ENCODE peak calls at places on chromosomes 13 and 19, in five cellular contexts. E is MM.1S, R is GM23338, I is SK-N-SH, Z is PC-3. U is an unnamed sample. For H3F3A, the result is how much of the 10 kb centered on the place peaks cover.

GRCh38 chr13:21528616-21529015 is 69.5 kb upstream of the ZDHHC20 start:
- DNase-seq in E (no peak), R (no peak), I (no peak), Z (peak), U (no peak)

GRCh38 chr19:46546194-46546896 is 50.7 kb upstream of the PNMA8B start:
- DNase-seq in E (no peak), R (peak), I (peak), Z (peak), U (peak)

GRCh38 chr13:19075418-19075817 is 106.2 kb downstream of the TUBA3C start:
- DNase-seq in E (no peak), R (no peak), I (no peak), Z (no peak), U (no peak)

GRCh38 chr19:49930483-49931011 is 1.2 kb upstream of the NUP62 start:
- DNase-seq in E (no peak), R (peak), I (no peak), Z (peak), U (no peak)

GRCh38 chr13:30847697-30848307 is 58.3 kb upstream of the MEDAG start:
- DNase-seq in E (no peak), R (no peak), I (no peak), Z (no peak), U (no peak)

GRCh38 chr13:52048516-52048915 is 24.0 kb downstream of the UTP14C start:
- DNase-seq in E (no peak), R (no peak), I (no peak), Z (no peak), U (no peak)

GRCh38 chr19:41302624-41303351 is 7.2 kb upstream of the CCDC97 start:
- DNase-seq in E (no peak), R (no peak), I (no peak), Z (no peak), U (no peak)

GRCh38 chr13:62302341-62302740 is 886.7 kb upstream of the PCDH20 start:
- DNase-seq in E (no peak), R (no peak), I (no peak), Z (peak), U (no peak)

GRCh38 chr19:23377276-23377675 is 18.0 kb downstream of the ZNF91 start:
- DNase-seq in E (no peak), R (no peak), I (no peak), Z (no peak), U (no peak)

GRCh38 chr19:56837892-56838679 is 2.4 kb downstream of the PEG3 start:
- DNase-seq in E (no peak), R (no peak), I (peak), Z (peak), U (no peak)
- TF ChIP-seq CTCF in E (no peak), R (no peak), I (peak), Z (peak), U (no peak)

GRCh38 chr13:93502071-93502470 is 275.5 kb downstream of the GPC6 start:
- DNase-seq in E (no peak), R (no peak), I (no peak), Z (no peak), U (no peak)

GRCh38 chr13:93511011-93511410 is 284.4 kb downstream of the GPC6 start:
- DNase-seq in E (no peak), R (no peak), I (no peak), Z (no peak), U (no peak)

GRCh38 chr13:93502987-93503386 is 276.4 kb downstream of the GPC6 start:
- DNase-seq in E (no peak), R (no peak), I (no peak), Z (no peak), U (no peak)

DNA sequence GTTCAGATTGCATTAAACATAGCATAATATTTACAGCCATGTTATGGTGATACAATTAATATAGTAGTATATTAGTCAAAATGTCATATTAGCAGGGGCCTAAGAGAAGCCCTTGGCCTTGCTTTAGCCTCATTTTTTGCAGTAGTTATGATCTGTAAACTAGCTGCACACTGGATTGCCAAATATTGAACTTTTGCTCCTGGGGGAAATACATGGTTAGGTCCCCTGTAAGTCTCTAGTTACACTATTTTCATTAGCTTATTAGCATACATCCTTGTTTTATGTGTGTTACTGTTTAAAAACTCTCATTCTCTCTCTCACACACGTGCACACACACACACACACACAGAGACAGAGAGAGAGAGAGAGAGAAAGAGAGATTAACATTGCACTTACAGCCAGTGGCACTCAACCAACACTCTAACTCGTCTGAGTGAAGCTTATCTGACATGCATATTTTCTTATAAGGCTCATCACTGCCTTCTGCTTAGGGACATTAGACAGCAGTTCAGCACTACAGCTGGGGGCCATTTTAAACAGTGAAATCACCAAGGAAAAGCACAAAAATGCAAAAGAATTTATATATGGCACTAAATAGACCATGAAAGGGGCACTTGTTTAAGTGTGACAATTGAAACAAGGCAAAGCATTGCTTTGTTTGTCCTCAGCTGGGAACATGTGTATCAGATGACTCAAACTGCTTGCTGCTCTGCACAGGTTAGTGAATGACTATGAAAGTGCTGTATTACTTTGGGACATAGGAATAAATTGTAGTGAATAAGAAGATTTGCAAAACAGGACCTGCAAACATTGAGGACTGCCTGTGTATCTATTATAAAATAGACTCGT is 278.7 kb downstream of the GPC6 start:
- DNase-seq in E (no peak), R (no peak), I (no peak), Z (peak), U (no peak)
- H2AFZ ChIP-seq in E (no peak), R (no peak), I (no peak), Z (no peak), U (no peak)

GRCh38 chr19:3978145-3978544 is 7.1 kb downstream of the EEF2 start:
- DNase-seq in E (no peak), R (no peak), I (no peak), Z (no peak), U (no peak)

GRCh38 chr19:3977242-3978143 is 6.6 kb upstream of the DAPK3 start:
- DNase-seq in E (no peak), R (peak), I (peak), Z (no peak), U (no peak)

GRCh38 chr19:3976495-3977241 is 5.8 kb upstream of the DAPK3 start:
- DNase-seq in E (no peak), R (peak), I (peak), Z (no peak), U (no peak)

GRCh38 chr19:3975144-3975543 is 4.2 kb upstream of the DAPK3 start:
- DNase-seq in E (no peak), R (no peak), I (no peak), Z (no peak), U (no peak)

GRCh38 chr19:3975637-3976087 is 4.8 kb upstream of the DAPK3 start:
- DNase-seq in E (no peak), R (peak), I (no peak), Z (no peak), U (no peak)
- H3F3A ChIP-seq in E (half or more), R (half or more), I (half or more), Z (under half), U (half or more)

GRCh38 chr19:3575949-3576673 is 3.4 kb downstream of the HMG20B start:
- DNase-seq in E (no peak), R (no peak), I (peak), Z (no peak), U (no peak)
- TF ChIP-seq CTCF in E (no peak), R (no peak), I (no peak), Z (no peak), U (no peak)

GRCh38 chr13:28387740-28388501 is 107.0 kb downstream of the FLT1 start:
- DNase-seq in E (no peak), R (no peak), I (no peak), Z (no peak), U (no peak)

GRCh38 chr13:28396053-28396452 is 98.9 kb downstream of the FLT1 start:
- DNase-seq in E (no peak), R (no peak), I (no peak), Z (no peak), U (no peak)

GRCh38 chr13:28394422-28394821 is 100.5 kb downstream of the FLT1 start:
- DNase-seq in E (no peak), R (no peak), I (no peak), Z (peak), U (no peak)

GRCh38 chr13:28392428-28392827 is 102.5 kb downstream of the FLT1 start:
- DNase-seq in E (no peak), R (no peak), I (peak), Z (no peak), U (no peak)

DNA sequence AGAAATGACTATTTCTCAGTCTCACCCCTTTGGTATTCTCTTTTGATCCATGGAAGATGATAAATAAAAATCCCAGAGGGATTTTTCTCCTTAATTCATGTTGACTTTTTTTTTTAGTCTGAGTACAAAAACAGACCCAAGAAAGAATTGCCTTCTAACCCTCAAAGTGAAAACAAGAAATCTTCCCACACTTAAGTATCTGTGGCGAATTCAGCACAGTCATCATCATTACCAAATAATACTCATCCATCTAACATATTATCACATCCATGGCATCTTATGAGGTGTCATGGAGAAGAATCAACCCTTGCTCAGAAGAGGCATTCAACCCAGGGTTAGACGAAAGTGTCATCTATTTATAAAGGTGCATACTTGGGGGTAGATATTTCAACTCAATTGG is 102.0 kb downstream of the FLT1 start:
- DNase-seq in E (no peak), R (no peak), I (no peak), Z (no peak), U (no peak)
- H2AFZ ChIP-seq in E (no peak), R (no peak), I (no peak), Z (no peak), U (no peak)

GRCh38 chr19:12726988-12727316 is 3.2 kb upstream of the TNPO2 start:
- DNase-seq in E (no peak), R (peak), I (no peak), Z (no peak), U (no peak)

GRCh38 chr19:12727745-12728433 is 4.2 kb upstream of the TNPO2 start:
- DNase-seq in E (no peak), R (no peak), I (no peak), Z (no peak), U (no peak)

GRCh38 chr19:12733369-12733896 is 1.1 kb downstream of the TRIR start:
- DNase-seq in E (peak), R (peak), I (peak), Z (peak), U (peak)

GRCh38 chr19:12731337-12731736 is 3.1 kb downstream of the TRIR start:
- DNase-seq in E (no peak), R (no peak), I (no peak), Z (no peak), U (no peak)

GRCh38 chr19:12730054-12730453 is 4.4 kb downstream of the TRIR start:
- DNase-seq in E (no peak), R (no peak), I (no peak), Z (no peak), U (no peak)
- H3F3A ChIP-seq in E (under half), R (under half), I (under half), Z (under half), U (under half)

GRCh38 chr13:97417698-97418097 is 16.3 kb upstream of the RAP2A start:
- DNase-seq in E (no peak), R (peak), I (no peak), Z (no peak), U (no peak)
- TF ChIP-seq CTCF in E (no peak), R (no peak), I (no peak), Z (no peak), U (no peak)